ENCODE peak calls at places on chromosomes 12 and 14, in six cellular contexts. W is right atrium auricular region, M is colonic mucosa, F is kidney epithelial cell, A is lower leg skin, D is GM12865. G is an unnamed sample.

GRCh38 chr12:124150176-124150575 is 144.7 kb upstream of the RFLNA start:
- DNase-seq in F (no peak), M (no peak), A (no peak), D (no peak), W (no peak), G (no peak)

GRCh38 chr12:51683763-51684357 is 92.8 kb downstream of the SCN8A start:
- DNase-seq in M (peak; percentile 32), D (no peak), F (no peak), A (no peak), W (no peak), G (peak; percentile 57)

GRCh38 chr12:119710374-119710773 is 42.4 kb downstream of the PRKAB1 start:
- DNase-seq in F (peak; percentile 67), W (no peak), M (no peak), A (no peak), D (no peak), G (no peak)

GRCh38 chr12:104182144-104182543 is 33.4 kb upstream of the TXNRD1 start:
- DNase-seq in D (no peak), M (peak; percentile 49), F (no peak), A (peak; percentile 91), W (peak; percentile 86), G (no peak)

GRCh38 chr14:99549684-99550083 is 54.3 kb downstream of the CCDC85C start:
- DNase-seq in F (no peak), W (no peak), A (no peak), M (no peak), D (no peak), G (no peak)

GRCh38 chr12:115953450-115953849 is 324.0 kb downstream of the MED13L start:
- DNase-seq in D (no peak), A (no peak), M (no peak), F (no peak), W (no peak), G (no peak)

GRCh38 chr12:46546634-46547273 is 174.2 kb upstream of the SLC38A2 start:
- DNase-seq in M (no peak), D (peak; percentile 40), F (no peak), A (no peak), W (no peak), G (no peak)

GRCh38 chr12:124949066-124949465 is 34.6 kb upstream of the UBC start:
- DNase-seq in D (no peak), F (no peak), W (no peak), A (no peak), M (no peak), G (no peak)

GRCh38 chr12:132561784-132562156 is 48.6 kb downstream of the LRCOL1 start:
- DNase-seq in W (no peak), F (no peak), A (no peak), M (no peak), D (peak; percentile 40), G (no peak)

GRCh38 chr12:129016159-129016558 is 162.9 kb downstream of the GLT1D1 start:
- DNase-seq in D (no peak), W (no peak), A (peak; percentile 54), F (no peak), M (no peak), G (no peak)

GRCh38 chr14:52067873-52068740 is 752 bp downstream of the NID2 start:
- DNase-seq in F (no peak), M (peak; percentile 62), A (no peak), D (peak; percentile 9), W (no peak), G (no peak)

GRCh38 chr14:90498198-90498597 is 101.4 kb downstream of the CALM1 start:
- DNase-seq in F (no peak), D (no peak), M (no peak), W (no peak), A (no peak), G (no peak)

GRCh38 chr12:109999983-110000505 is 814 bp downstream of the ANKRD13A start:
- DNase-seq in A (peak; percentile 88), W (no peak), D (peak; percentile 55), M (no peak), F (no peak), G (no peak)

GRCh38 chr12:106090586-106091411 is 48.0 kb downstream of the NUAK1 start:
- DNase-seq in F (no peak), M (no peak), D (no peak), W (peak; percentile 85), A (no peak), G (no peak)

GRCh38 chr12:51793201-51793600 is 55.3 kb downstream of the FIGNL2 start:
- DNase-seq in D (no peak), M (no peak), W (no peak), A (no peak), F (no peak), G (no peak)

GRCh38 chr12:27385756-27386155 is 53.1 kb downstream of the BMAL2 start:
- DNase-seq in D (no peak), M (no peak), W (no peak), F (no peak), A (no peak), G (no peak)

GRCh38 chr12:9331218-9331626 is 123.0 kb upstream of the PZP start:
- DNase-seq in D (peak; percentile 77), A (no peak), W (peak; percentile 69), F (no peak), M (peak; percentile 74), G (no peak)

GRCh38 chr12:65595016-65595560 is 229.2 kb upstream of the HMGA2 start:
- DNase-seq in W (no peak), A (no peak), F (no peak), M (no peak), D (no peak), G (no peak)

GRCh38 chr12:65598688-65599087 is 225.6 kb upstream of the HMGA2 start:
- DNase-seq in W (no peak), M (no peak), A (no peak), D (no peak), F (no peak), G (no peak)

GRCh38 chr12:65597527-65597926 is 226.8 kb upstream of the HMGA2 start:
- DNase-seq in A (no peak), F (no peak), M (no peak), D (no peak), W (no peak), G (no peak)

GRCh38 chr12:65594373-65594772 is 229.9 kb upstream of the HMGA2 start:
- DNase-seq in F (no peak), A (no peak), W (no peak), M (no peak), D (no peak), G (peak; percentile 54)

GRCh38 chr12:65596514-65597010 is 227.7 kb upstream of the HMGA2 start:
- DNase-seq in F (no peak), D (no peak), M (no peak), W (no peak), A (no peak), G (no peak)
- H3K4me3 ChIP-seq in F (no peak overlapping the region), D (no peak overlapping the region), M (no peak overlapping the region), W (no peak overlapping the region), A (no peak overlapping the region), G (no peak overlapping the region)

DNA sequence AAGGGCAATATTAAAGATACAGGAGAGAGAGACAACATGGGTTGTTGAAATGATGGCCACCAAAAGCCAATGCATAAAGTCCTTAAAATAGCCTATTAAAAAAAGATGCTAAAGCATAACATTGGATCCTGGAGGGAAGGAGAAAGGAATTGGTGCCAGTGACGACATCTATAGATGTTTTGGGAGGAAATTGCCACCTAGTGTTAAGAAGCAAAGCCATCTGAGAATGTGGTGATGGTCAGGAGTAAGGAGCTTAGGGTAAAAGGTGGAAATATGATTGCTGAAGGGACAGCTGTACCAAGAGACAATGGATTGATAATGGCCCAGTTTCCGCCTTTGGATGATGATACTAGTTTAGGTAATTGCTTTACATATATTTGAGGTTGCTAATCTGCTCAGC is 85.1 kb downstream of the TMEM30B start:
- DNase-seq in W (no peak), M (no peak), A (no peak), F (no peak), D (no peak), G (no peak)
- TF ChIP-seq CTCF in W (no peak), M (no peak), A (no peak), F (no peak), D (no peak), G (no peak)

GRCh38 chr12:89038831-89039509 is 313.3 kb downstream of the DUSP6 start:
- DNase-seq in F (no peak), M (no peak), W (no peak), A (no peak), D (peak; percentile 32), G (no peak)

DNA sequence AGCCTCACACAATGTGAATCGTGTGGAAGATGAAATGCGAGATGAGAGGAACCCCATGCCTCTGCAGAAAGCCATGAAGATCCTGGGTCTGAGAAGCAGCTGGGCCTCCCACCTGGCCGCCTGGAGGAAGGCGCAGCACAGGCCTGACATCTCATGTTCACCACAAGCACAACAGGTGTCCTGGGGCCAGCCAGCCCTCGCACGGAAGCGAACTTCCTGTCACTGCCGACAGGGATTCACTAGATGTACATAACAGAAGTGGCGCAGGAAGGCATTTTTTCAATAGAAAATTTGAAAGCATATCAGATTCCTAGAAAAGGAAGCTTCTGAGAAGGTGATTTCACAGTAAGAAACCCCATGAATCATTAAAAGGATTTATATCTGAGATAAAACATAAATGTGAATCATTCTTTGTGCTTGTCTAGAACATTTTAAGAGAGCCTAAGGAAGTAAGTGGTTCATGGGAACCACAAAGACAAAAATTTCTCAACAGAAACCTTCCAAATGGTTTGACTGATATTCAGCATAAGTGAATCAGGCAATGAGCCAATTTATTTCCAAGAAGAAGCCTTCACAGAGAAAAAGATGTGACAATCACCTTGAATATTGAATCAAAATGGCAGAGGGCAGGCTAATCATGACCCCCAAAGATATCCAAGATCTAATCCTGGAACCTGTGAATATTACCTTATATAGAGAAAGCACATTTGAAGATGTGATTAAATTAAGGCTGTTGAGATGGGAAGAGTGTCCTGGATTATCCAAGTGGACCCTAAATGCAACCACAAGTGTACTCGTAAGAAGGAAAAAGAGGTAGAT is 311.9 kb downstream of the DUSP6 start:
- DNase-seq in D (peak; percentile 94), M (no peak), W (no peak), F (no peak), A (no peak), G (no peak)
- H3K4me3 ChIP-seq in D (no peak overlapping the region), M (no peak overlapping the region), W (no peak overlapping the region), F (no peak overlapping the region), A (no peak overlapping the region), G (no peak overlapping the region)

GRCh38 chr14:71734076-71734475 is 198.2 kb upstream of the RGS6 start:
- DNase-seq in M (no peak), W (no peak), A (no peak), D (no peak), F (no peak), G (no peak)

GRCh38 chr14:71742491-71742890 is 189.7 kb upstream of the RGS6 start:
- DNase-seq in M (no peak), A (no peak), F (no peak), D (no peak), W (no peak), G (no peak)

GRCh38 chr14:71745072-71745471 is 187.2 kb upstream of the RGS6 start:
- DNase-seq in D (no peak), A (no peak), W (no peak), F (no peak), M (no peak), G (no peak)

DNA sequence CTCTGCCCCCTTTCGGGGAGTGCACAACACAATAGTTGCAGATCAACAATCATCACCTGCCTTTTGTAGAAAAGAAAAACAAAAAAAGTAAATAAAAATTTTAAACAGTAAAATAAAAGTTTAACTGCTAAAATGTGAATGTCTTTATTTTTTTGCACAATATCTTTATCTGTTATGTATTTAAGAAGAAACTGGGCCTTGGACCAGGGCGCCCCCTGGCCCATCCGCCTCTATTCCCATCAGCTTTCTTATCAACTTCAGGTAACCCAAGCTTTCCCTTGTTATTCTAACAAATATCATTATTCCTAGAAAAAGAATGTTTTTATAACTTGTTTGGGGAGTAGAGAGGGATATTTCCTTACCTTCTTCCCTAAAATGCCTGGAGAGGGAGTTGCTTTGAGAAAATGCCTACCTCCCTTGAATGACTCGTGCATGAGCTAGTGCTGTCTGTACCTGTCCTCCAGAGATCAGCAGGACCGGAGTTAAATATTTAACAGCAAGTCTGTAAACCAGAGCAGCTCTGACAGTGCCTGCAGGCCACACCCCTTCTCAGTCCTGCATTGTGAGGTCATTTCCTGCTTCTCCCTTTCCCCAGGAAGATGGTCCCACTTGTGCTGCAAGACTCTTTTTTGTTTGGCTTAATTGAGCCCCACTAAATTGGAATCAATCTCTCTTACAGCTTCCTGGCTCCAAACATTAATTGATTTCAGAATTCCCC is 192.8 kb upstream of the RGS6 start:
- DNase-seq in F (peak; percentile 70), M (peak; percentile 63), D (no peak), W (no peak), A (no peak), G (no peak)
- TF ChIP-seq CTCF in F (no peak), M (no peak), D (no peak), W (no peak), A (no peak), G (peak; percentile 15)